ENCODE peak calls at places on chromosomes 3 and 15, in nine cellular contexts. R is mammary epithelial cell, U is OCI-LY7, F is glutamatergic neuron, J is mesothelial cell of epicardium, D is Panc1, W is progenitor cell of endocrine pancreas, G is AG04449, E is AG10803. N is an unnamed sample.

GRCh38 chr15:50358805-50359204 is 3.8 kb upstream of the GABPB1 start:
- DNase-seq in R (peak; percentile 29), J (no peak), G (no peak), E (peak; percentile 53), D (no peak), W (no peak), U (peak; percentile 54), F (no peak), N (no peak)

GRCh38 chr15:50302581-50302980 is 37.1 kb upstream of the HDC start:
- DNase-seq in U (no peak), G (no peak), J (no peak), W (no peak), R (no peak), F (no peak), E (no peak), D (no peak), N (no peak)

GRCh38 chr3:194075802-194076460 is 60.0 kb upstream of the HES1 start:
- DNase-seq in R (no peak), D (no peak), U (no peak), W (no peak), J (no peak), E (no peak), G (no peak), F (no peak), N (no peak)

GRCh38 chr3:127538569-127538968 is 52.0 kb downstream of the TPRA1 start:
- DNase-seq in E (no peak), U (no peak), G (no peak), W (no peak), J (no peak), R (no peak), D (no peak), F (no peak), N (no peak)

GRCh38 chr3:49397470-49397869 is 14.3 kb downstream of the RHOA start:
- DNase-seq in J (no peak), U (peak; percentile 54), R (no peak), D (no peak), E (no peak), G (no peak), F (no peak), W (no peak), N (no peak)

GRCh38 chr3:79878697-79879096 is 110.9 kb upstream of the ROBO1 start:
- DNase-seq in R (no peak), D (no peak), F (no peak), G (no peak), W (no peak), U (no peak), E (no peak), J (no peak), N (no peak)

GRCh38 chr3:141275973-141276372 is 44.3 kb downstream of the PXYLP1 start:
- DNase-seq in G (no peak), E (no peak), F (no peak), R (peak; percentile 97), U (no peak), D (peak; percentile 48), W (no peak), J (no peak), N (no peak)

GRCh38 chr3:63679181-63679580 is 26.7 kb downstream of the SNTN start:
- DNase-seq in D (no peak), U (no peak), G (no peak), W (no peak), J (no peak), E (no peak), R (no peak), F (no peak), N (no peak)

GRCh38 chr3:119810018-119810435 is 28.1 kb downstream of the NR1I2 start:
- DNase-seq in D (no peak), J (no peak), U (no peak), R (peak; percentile 19), F (peak; percentile 37), G (no peak), W (no peak), E (peak; percentile 27), N (peak; percentile 27)

GRCh38 chr3:177658354-177658753 is 461.1 kb upstream of the TBL1XR1 start:
- DNase-seq in W (no peak), E (no peak), D (no peak), F (no peak), G (no peak), U (no peak), R (no peak), J (no peak), N (no peak)

GRCh38 chr15:44695274-44695673 is 15.8 kb downstream of the PATL2 start:
- DNase-seq in G (no peak), W (no peak), R (no peak), U (no peak), F (no peak), E (no peak), J (no peak), D (no peak), N (no peak)

GRCh38 chr15:41511331-41512077 is 2.1 kb downstream of the LTK start:
- DNase-seq in J (no peak), G (no peak), D (no peak), E (no peak), R (no peak), F (no peak), W (peak; percentile 37), U (no peak), N (no peak)

GRCh38 chr3:10343526-10343925 is 22.6 kb upstream of the SEC13 start:
- DNase-seq in D (no peak), G (no peak), W (no peak), F (no peak), U (no peak), R (no peak), E (no peak), J (no peak), N (no peak)

GRCh38 chr3:46442591-46443530 is 21.8 kb downstream of the LTF start:
- DNase-seq in R (no peak), E (no peak), J (no peak), G (no peak), U (no peak), F (no peak), D (no peak), W (no peak), N (no peak)
- TF ChIP-seq CTCF in R (no peak), E (no peak), J (peak; percentile 50), G (peak; percentile 47), U (no peak), F (peak; percentile 56), D (peak; percentile 79), W (peak; percentile 63), N (peak; percentile 69)

GRCh38 chr3:136545664-136546266 is 206.4 kb downstream of the STAG1 start:
- DNase-seq in R (no peak), U (no peak), D (no peak), J (no peak), G (no peak), F (no peak), W (no peak), E (peak; percentile 16), N (no peak)

GRCh38 chr3:136547293-136547692 is 204.9 kb downstream of the STAG1 start:
- DNase-seq in R (no peak), G (no peak), D (no peak), J (no peak), F (no peak), W (no peak), U (no peak), E (peak; percentile 51), N (no peak)

GRCh38 chr3:136544532-136544931 is 207.6 kb downstream of the STAG1 start:
- DNase-seq in W (no peak), F (no peak), U (no peak), D (no peak), G (no peak), E (peak; percentile 52), R (peak; percentile 16), J (no peak), N (no peak)

GRCh38 chr3:136543385-136543784 is 208.8 kb downstream of the STAG1 start:
- DNase-seq in R (peak; percentile 27), F (no peak), D (no peak), J (no peak), E (peak; percentile 18), U (no peak), G (no peak), W (no peak), N (no peak)

GRCh38 chr3:136546718-136547117 is 205.5 kb downstream of the STAG1 start:
- DNase-seq in E (peak; percentile 5), G (no peak), W (no peak), R (no peak), J (no peak), D (no peak), U (peak; percentile 19), F (no peak), N (no peak)
- TF ChIP-seq CTCF in E (no peak), G (no peak), W (peak; percentile 37), R (peak; percentile 19), J (no peak), D (no peak), U (peak; percentile 61), F (peak; percentile 40), N (peak; percentile 57)

GRCh38 chr15:64767203-64767602 is 8.2 kb downstream of the RBPMS2 start:
- DNase-seq in D (no peak), G (no peak), R (no peak), E (no peak), F (no peak), U (no peak), W (no peak), J (no peak), N (peak; percentile 24)
- TF ChIP-seq CTCF in D (no peak), G (no peak), R (no peak), E (no peak), F (no peak), U (no peak), W (no peak), J (no peak), N (no peak)

DNA sequence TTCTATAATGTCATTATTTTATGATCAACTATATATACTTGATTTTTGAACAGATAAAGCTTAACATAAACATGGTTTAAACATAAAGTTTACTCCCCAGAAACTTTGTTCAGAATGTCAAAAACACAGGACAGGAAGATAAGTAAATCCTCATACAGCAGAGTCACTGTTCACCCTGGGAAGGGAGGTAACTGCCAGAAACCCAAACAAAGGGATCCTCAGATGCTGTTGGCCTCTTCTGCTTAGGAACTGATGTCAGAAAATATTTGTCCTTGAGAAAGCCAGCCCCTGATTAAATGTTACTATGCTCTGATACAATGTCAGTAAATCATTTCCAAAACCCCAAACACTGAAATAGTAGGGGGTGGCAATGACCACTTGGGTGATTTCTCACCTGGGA is 185.3 kb downstream of the TJP1 start:
- DNase-seq in J (no peak), W (no peak), R (no peak), U (no peak), F (no peak), D (no peak), G (no peak), E (no peak), N (no peak)
- TF ChIP-seq CTCF in J (no peak), W (no peak), R (no peak), U (no peak), F (no peak), D (no peak), G (no peak), E (no peak), N (no peak)

N was measured in natural killer cell.